ENCODE peak calls at places on chromosomes 2 and 18, in ten cellular contexts. One of them, this sample, is unnamed.

GRCh38 chr2:162636206-162636728 is 202.3 kb downstream of the KCNH7 start:
- DNase-seq in body of pancreas: peak; percentile 19
- DNase-seq in GM06990: no peak
- DNase-seq in thoracic aorta: no peak
- DNase-seq in lower lobe of right lung: no peak
- DNase-seq in cardiac muscle cell: no peak
- DNase-seq in dorsolateral prefrontal cortex: no peak
- DNase-seq in transverse colon: no peak
- DNase-seq in Peyer's patch: no peak
- DNase-seq in kidney epithelial cell: no peak
- DNase-seq in this sample: no peak

GRCh38 chr2:234829074-234829455 is 122.8 kb upstream of the SH3BP4 start:
- DNase-seq in cardiac muscle cell: no peak
- DNase-seq in body of pancreas: no peak
- DNase-seq in kidney epithelial cell: no peak
- DNase-seq in lower lobe of right lung: no peak
- DNase-seq in Peyer's patch: no peak
- DNase-seq in dorsolateral prefrontal cortex: no peak
- DNase-seq in transverse colon: no peak
- DNase-seq in GM06990: no peak
- DNase-seq in thoracic aorta: no peak
- DNase-seq in this sample: peak; percentile 33

GRCh38 chr18:13159579-13159978 is 59.0 kb upstream of the LDLRAD4 start:
- DNase-seq in transverse colon: no peak
- DNase-seq in cardiac muscle cell: peak; percentile 64
- DNase-seq in body of pancreas: no peak
- DNase-seq in kidney epithelial cell: peak; percentile 38
- DNase-seq in dorsolateral prefrontal cortex: no peak
- DNase-seq in thoracic aorta: no peak
- DNase-seq in lower lobe of right lung: no peak
- DNase-seq in Peyer's patch: no peak
- DNase-seq in GM06990: no peak
- DNase-seq in this sample: peak; percentile 64

GRCh38 chr2:105858868-105859693 is 114.4 kb downstream of the NCK2 start:
- DNase-seq in GM06990: no peak
- DNase-seq in cardiac muscle cell: no peak
- DNase-seq in dorsolateral prefrontal cortex: no peak
- DNase-seq in lower lobe of right lung: no peak
- DNase-seq in thoracic aorta: no peak
- DNase-seq in transverse colon: no peak
- DNase-seq in kidney epithelial cell: no peak
- DNase-seq in body of pancreas: no peak
- DNase-seq in Peyer's patch: no peak
- DNase-seq in this sample: peak; percentile 39

GRCh38 chr2:58633576-58634365 is 392.6 kb upstream of the FANCL start:
- DNase-seq in lower lobe of right lung: no peak
- DNase-seq in dorsolateral prefrontal cortex: no peak
- DNase-seq in thoracic aorta: no peak
- DNase-seq in transverse colon: no peak
- DNase-seq in Peyer's patch: no peak
- DNase-seq in body of pancreas: no peak
- DNase-seq in cardiac muscle cell: no peak
- DNase-seq in kidney epithelial cell: peak; percentile 37
- DNase-seq in GM06990: no peak
- DNase-seq in this sample: peak; percentile 89

GRCh38 chr2:173545364-173545734 is 190.7 kb downstream of the CDCA7 start:
- DNase-seq in kidney epithelial cell: peak; percentile 55
- DNase-seq in dorsolateral prefrontal cortex: no peak
- DNase-seq in lower lobe of right lung: no peak
- DNase-seq in thoracic aorta: no peak
- DNase-seq in body of pancreas: no peak
- DNase-seq in Peyer's patch: no peak
- DNase-seq in GM06990: no peak
- DNase-seq in transverse colon: no peak
- DNase-seq in cardiac muscle cell: no peak
- DNase-seq in this sample: no peak

GRCh38 chr2:46062637-46063412 is 234.4 kb upstream of the EPAS1 start:
- DNase-seq in dorsolateral prefrontal cortex: peak; percentile 57
- DNase-seq in lower lobe of right lung: peak; percentile 71
- DNase-seq in thoracic aorta: peak; percentile 74
- DNase-seq in body of pancreas: peak; percentile 83
- DNase-seq in transverse colon: peak; percentile 82
- DNase-seq in Peyer's patch: peak; percentile 71
- DNase-seq in kidney epithelial cell: no peak
- DNase-seq in GM06990: no peak
- DNase-seq in cardiac muscle cell: peak; percentile 77
- DNase-seq in this sample: peak; percentile 68

GRCh38 chr2:167692191-167692590 is 555.2 kb downstream of the STK39 start:
- DNase-seq in thoracic aorta: no peak
- DNase-seq in kidney epithelial cell: no peak
- DNase-seq in body of pancreas: no peak
- DNase-seq in transverse colon: no peak
- DNase-seq in dorsolateral prefrontal cortex: no peak
- DNase-seq in cardiac muscle cell: no peak
- DNase-seq in GM06990: no peak
- DNase-seq in lower lobe of right lung: no peak
- DNase-seq in Peyer's patch: no peak
- DNase-seq in this sample: peak; percentile 66

GRCh38 chr2:48415765-48416515 is 114.0 kb upstream of the STON1 start:
- DNase-seq in kidney epithelial cell: no peak
- DNase-seq in lower lobe of right lung: no peak
- DNase-seq in transverse colon: no peak
- DNase-seq in Peyer's patch: no peak
- DNase-seq in GM06990: no peak
- DNase-seq in body of pancreas: no peak
- DNase-seq in thoracic aorta: no peak
- DNase-seq in cardiac muscle cell: no peak
- DNase-seq in dorsolateral prefrontal cortex: no peak
- DNase-seq in this sample: no peak

GRCh38 chr2:47076586-47077441 is 78.3 kb downstream of the STPG4 start:
- DNase-seq in GM06990: no peak
- DNase-seq in dorsolateral prefrontal cortex: no peak
- DNase-seq in thoracic aorta: peak; percentile 72
- DNase-seq in transverse colon: peak; percentile 39
- DNase-seq in cardiac muscle cell: no peak
- DNase-seq in kidney epithelial cell: peak; percentile 95
- DNase-seq in Peyer's patch: no peak
- DNase-seq in body of pancreas: peak; percentile 52
- DNase-seq in lower lobe of right lung: peak; percentile 73
- DNase-seq in this sample: peak; percentile 93

GRCh38 chr2:43186679-43187374 is 39.6 kb downstream of the ZFP36L2 start:
- DNase-seq in cardiac muscle cell: no peak
- DNase-seq in thoracic aorta: no peak
- DNase-seq in kidney epithelial cell: no peak
- DNase-seq in body of pancreas: no peak
- DNase-seq in transverse colon: peak; percentile 78
- DNase-seq in GM06990: no peak
- DNase-seq in Peyer's patch: no peak
- DNase-seq in lower lobe of right lung: no peak
- DNase-seq in dorsolateral prefrontal cortex: no peak
- DNase-seq in this sample: no peak

GRCh38 chr2:96949153-96949520 is 37.2 kb downstream of the FAM178B start:
- DNase-seq in lower lobe of right lung: no peak
- DNase-seq in body of pancreas: no peak
- DNase-seq in transverse colon: no peak
- DNase-seq in GM06990: no peak
- DNase-seq in thoracic aorta: no peak
- DNase-seq in Peyer's patch: no peak
- DNase-seq in kidney epithelial cell: no peak
- DNase-seq in dorsolateral prefrontal cortex: no peak
- DNase-seq in cardiac muscle cell: no peak
- DNase-seq in this sample: no peak

GRCh38 chr2:218275368-218276072 is 5.2 kb downstream of the PNKD start:
- DNase-seq in thoracic aorta: no peak
- DNase-seq in GM06990: no peak
- DNase-seq in body of pancreas: no peak
- DNase-seq in dorsolateral prefrontal cortex: no peak
- DNase-seq in Peyer's patch: no peak
- DNase-seq in transverse colon: no peak
- DNase-seq in cardiac muscle cell: no peak
- DNase-seq in lower lobe of right lung: no peak
- DNase-seq in kidney epithelial cell: no peak
- DNase-seq in this sample: no peak

GRCh38 chr2:218278531-218279360 is 8.4 kb downstream of the PNKD start:
- DNase-seq in Peyer's patch: no peak
- DNase-seq in lower lobe of right lung: no peak
- DNase-seq in GM06990: no peak
- DNase-seq in body of pancreas: no peak
- DNase-seq in cardiac muscle cell: no peak
- DNase-seq in transverse colon: no peak
- DNase-seq in thoracic aorta: no peak
- DNase-seq in dorsolateral prefrontal cortex: no peak
- DNase-seq in kidney epithelial cell: no peak
- DNase-seq in this sample: no peak

GRCh38 chr2:218277921-218278320 is 7.6 kb downstream of the PNKD start:
- DNase-seq in GM06990: no peak
- DNase-seq in cardiac muscle cell: no peak
- DNase-seq in lower lobe of right lung: no peak
- DNase-seq in kidney epithelial cell: no peak
- DNase-seq in thoracic aorta: no peak
- DNase-seq in dorsolateral prefrontal cortex: no peak
- DNase-seq in Peyer's patch: no peak
- DNase-seq in transverse colon: no peak
- DNase-seq in body of pancreas: peak; percentile 63
- DNase-seq in this sample: no peak

GRCh38 chr2:218274586-218274985 is 4.3 kb downstream of the PNKD start:
- DNase-seq in thoracic aorta: no peak
- DNase-seq in body of pancreas: no peak
- DNase-seq in cardiac muscle cell: no peak
- DNase-seq in transverse colon: no peak
- DNase-seq in lower lobe of right lung: peak; percentile 21
- DNase-seq in Peyer's patch: no peak
- DNase-seq in dorsolateral prefrontal cortex: no peak
- DNase-seq in GM06990: no peak
- DNase-seq in kidney epithelial cell: no peak
- DNase-seq in this sample: no peak

GRCh38 chr2:218276986-218277755 is 6.9 kb downstream of the PNKD start:
- DNase-seq in dorsolateral prefrontal cortex: no peak
- DNase-seq in cardiac muscle cell: no peak
- DNase-seq in lower lobe of right lung: peak; percentile 22
- DNase-seq in kidney epithelial cell: no peak
- DNase-seq in transverse colon: no peak
- DNase-seq in body of pancreas: peak; percentile 87
- DNase-seq in Peyer's patch: no peak
- DNase-seq in thoracic aorta: no peak
- DNase-seq in GM06990: no peak
- DNase-seq in this sample: no peak
- TF ChIP-seq CTCF in dorsolateral prefrontal cortex: no peak
- TF ChIP-seq CTCF in cardiac muscle cell: peak; percentile 14
- TF ChIP-seq CTCF in lower lobe of right lung: no peak
- TF ChIP-seq CTCF in kidney epithelial cell: peak; percentile 9
- TF ChIP-seq CTCF in transverse colon: no peak
- TF ChIP-seq CTCF in body of pancreas: no peak
- TF ChIP-seq CTCF in Peyer's patch: no peak
- TF ChIP-seq CTCF in thoracic aorta: no peak
- TF ChIP-seq CTCF in GM06990: no peak
- TF ChIP-seq CTCF in this sample: peak; percentile 27

DNA sequence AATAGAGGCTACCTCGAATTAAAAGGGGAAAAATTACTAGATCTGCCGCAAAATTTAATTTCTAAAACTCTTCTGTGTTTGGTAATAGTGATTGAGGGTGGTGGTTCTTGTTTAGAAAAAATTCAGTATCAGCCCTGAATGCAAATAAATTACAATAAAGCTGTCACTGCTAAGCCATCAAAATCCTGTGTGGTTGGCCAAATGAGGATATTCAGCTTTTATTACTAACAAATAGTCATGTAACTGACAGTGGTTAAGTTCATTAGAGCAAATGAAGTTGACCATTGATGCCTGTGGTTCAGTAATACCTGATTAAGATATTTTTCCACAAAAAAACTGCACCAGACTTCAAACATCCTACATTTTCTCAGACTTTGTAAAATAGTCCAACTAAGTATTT is 14.4 kb downstream of the PPP1CB start:
- DNase-seq in Peyer's patch: no peak
- DNase-seq in thoracic aorta: no peak
- DNase-seq in lower lobe of right lung: no peak
- DNase-seq in GM06990: no peak
- DNase-seq in transverse colon: no peak
- DNase-seq in cardiac muscle cell: no peak
- DNase-seq in body of pancreas: no peak
- DNase-seq in dorsolateral prefrontal cortex: no peak
- DNase-seq in kidney epithelial cell: no peak
- DNase-seq in this sample: no peak
- H3K4me3 ChIP-seq in Peyer's patch: no peak overlapping the region
- H3K4me3 ChIP-seq in thoracic aorta: no peak overlapping the region
- H3K4me3 ChIP-seq in lower lobe of right lung: no peak overlapping the region
- H3K4me3 ChIP-seq in GM06990: no peak overlapping the region
- H3K4me3 ChIP-seq in transverse colon: no peak overlapping the region
- H3K4me3 ChIP-seq in cardiac muscle cell: no peak overlapping the region
- H3K4me3 ChIP-seq in body of pancreas: no peak overlapping the region
- H3K4me3 ChIP-seq in dorsolateral prefrontal cortex: no peak overlapping the region
- H3K4me3 ChIP-seq in kidney epithelial cell: no peak overlapping the region
- H3K4me3 ChIP-seq in this sample: no peak overlapping the region

DNA sequence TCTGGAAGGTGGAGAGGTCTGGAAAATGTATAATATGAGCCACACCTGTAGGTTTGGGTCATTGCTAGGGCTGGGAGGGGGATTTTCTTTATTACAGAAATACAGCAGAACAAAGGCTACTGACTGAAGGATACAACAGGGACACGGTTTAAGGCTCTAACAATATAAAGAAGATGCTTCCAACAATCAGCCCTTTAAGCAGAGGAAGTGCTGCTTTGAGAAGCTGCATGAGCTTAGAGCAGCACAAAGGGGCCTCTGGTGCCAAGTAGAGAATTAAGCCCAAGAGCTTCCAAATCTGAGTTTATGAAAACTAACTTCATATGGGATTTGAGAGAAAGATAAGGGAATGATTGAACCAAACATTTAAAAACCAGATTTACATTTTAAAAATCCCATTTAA is 174.5 kb upstream of the RMP24 start:
- DNase-seq in transverse colon: no peak
- DNase-seq in dorsolateral prefrontal cortex: no peak
- DNase-seq in GM06990: no peak
- DNase-seq in Peyer's patch: no peak
- DNase-seq in body of pancreas: no peak
- DNase-seq in kidney epithelial cell: no peak
- DNase-seq in cardiac muscle cell: no peak
- DNase-seq in lower lobe of right lung: no peak
- DNase-seq in thoracic aorta: no peak
- DNase-seq in this sample: no peak
- H3K27me3 ChIP-seq in transverse colon: no peaks in the 10 kb centered on the region
- H3K27me3 ChIP-seq in dorsolateral prefrontal cortex: no peaks in the 10 kb centered on the region
- H3K27me3 ChIP-seq in GM06990: no peaks in the 10 kb centered on the region
- H3K27me3 ChIP-seq in Peyer's patch: no peaks in the 10 kb centered on the region
- H3K27me3 ChIP-seq in body of pancreas: no peaks in the 10 kb centered on the region
- H3K27me3 ChIP-seq in kidney epithelial cell: peaks cover 3% of the 10 kb centered on the region
- H3K27me3 ChIP-seq in cardiac muscle cell: no peaks in the 10 kb centered on the region
- H3K27me3 ChIP-seq in lower lobe of right lung: no peaks in the 10 kb centered on the region
- H3K27me3 ChIP-seq in thoracic aorta: no peaks in the 10 kb centered on the region
- H3K27me3 ChIP-seq in this sample: no peaks in the 10 kb centered on the region

DNA sequence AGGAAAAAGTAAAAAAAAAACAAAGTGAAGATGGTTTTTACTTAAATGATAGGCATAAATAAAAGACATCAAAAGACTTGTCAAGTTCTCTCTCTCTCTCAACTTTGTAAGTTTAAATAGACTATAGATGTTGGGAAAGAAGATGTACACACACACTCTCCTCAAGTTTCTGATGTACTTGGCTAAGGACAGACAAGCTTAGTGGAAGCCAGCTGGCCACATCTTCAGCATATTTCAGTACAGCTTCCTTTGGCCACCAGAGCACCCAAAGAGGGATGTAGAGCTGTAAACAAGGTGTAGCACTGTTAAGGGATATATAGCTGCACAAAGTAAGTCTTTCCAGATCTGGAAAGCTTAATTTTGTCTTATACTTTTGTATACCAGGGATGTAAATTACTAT is 64.2 kb upstream of the MSTN start:
- DNase-seq in cardiac muscle cell: no peak
- DNase-seq in thoracic aorta: no peak
- DNase-seq in dorsolateral prefrontal cortex: no peak
- DNase-seq in kidney epithelial cell: no peak
- DNase-seq in GM06990: no peak
- DNase-seq in lower lobe of right lung: no peak
- DNase-seq in transverse colon: no peak
- DNase-seq in Peyer's patch: no peak
- DNase-seq in body of pancreas: no peak
- DNase-seq in this sample: no peak
- TF ChIP-seq CTCF in cardiac muscle cell: no peak
- TF ChIP-seq CTCF in thoracic aorta: no peak
- TF ChIP-seq CTCF in dorsolateral prefrontal cortex: no peak
- TF ChIP-seq CTCF in kidney epithelial cell: no peak
- TF ChIP-seq CTCF in GM06990: no peak
- TF ChIP-seq CTCF in lower lobe of right lung: no peak
- TF ChIP-seq CTCF in transverse colon: no peak
- TF ChIP-seq CTCF in Peyer's patch: no peak
- TF ChIP-seq CTCF in body of pancreas: no peak
- TF ChIP-seq CTCF in this sample: no peak